ENCODE peak calls at places on chromosomes 5 and 9, in five cellular contexts. One of them, this sample, is unnamed.
A peak's percentile ranks its signal among the peaks of the same experiment; 100 is the strongest.

GRCh38 chr5:13746026-13746425 is 198.5 kb downstream of the DNAH5 start:
- DNase-seq in K562: no peak
- DNase-seq in MCF 10A: no peak
- DNase-seq in WERI-Rb-1: no peak
- DNase-seq in neural crest cell: no peak
- DNase-seq in this sample: peak; percentile 27

GRCh38 chr5:123753349-123754166 is 241.6 kb downstream of the CSNK1G3 start:
- DNase-seq in neural crest cell: no peak
- DNase-seq in K562: no peak
- DNase-seq in MCF 10A: no peak
- DNase-seq in WERI-Rb-1: no peak
- DNase-seq in this sample: no peak

GRCh38 chr5:60822285-60822556 is 21.8 kb downstream of the ELOVL7 start:
- DNase-seq in neural crest cell: no peak
- DNase-seq in MCF 10A: no peak
- DNase-seq in WERI-Rb-1: no peak
- DNase-seq in K562: no peak
- DNase-seq in this sample: no peak

GRCh38 chr5:110054240-110054639 is 364.5 kb downstream of the MAN2A1 start:
- DNase-seq in WERI-Rb-1: no peak
- DNase-seq in K562: no peak
- DNase-seq in neural crest cell: no peak
- DNase-seq in MCF 10A: peak; percentile 95
- DNase-seq in this sample: peak; percentile 92

GRCh38 chr5:86983208-86983607 is 284.5 kb upstream of the RASA1 start:
- DNase-seq in WERI-Rb-1: no peak
- DNase-seq in neural crest cell: no peak
- DNase-seq in MCF 10A: no peak
- DNase-seq in K562: no peak
- DNase-seq in this sample: no peak

GRCh38 chr9:89489548-89490527 is 8.1 kb downstream of the SEMA4D start:
- DNase-seq in WERI-Rb-1: no peak
- DNase-seq in neural crest cell: no peak
- DNase-seq in K562: no peak
- DNase-seq in MCF 10A: no peak
- DNase-seq in this sample: no peak

GRCh38 chr9:98254236-98255063 is 999 bp downstream of the TBC1D2 start:
- DNase-seq in neural crest cell: no peak
- DNase-seq in K562: no peak
- DNase-seq in MCF 10A: peak; percentile 42
- DNase-seq in WERI-Rb-1: no peak
- DNase-seq in this sample: peak; percentile 68

GRCh38 chr9:107872457-107873192 is 383.1 kb upstream of the KLF4 start:
- DNase-seq in K562: no peak
- DNase-seq in MCF 10A: no peak
- DNase-seq in neural crest cell: no peak
- DNase-seq in WERI-Rb-1: no peak
- DNase-seq in this sample: no peak

GRCh38 chr9:37902804-37903580 is 935 bp downstream of the SLC25A51 start:
- DNase-seq in MCF 10A: peak; percentile 39
- DNase-seq in WERI-Rb-1: no peak
- DNase-seq in neural crest cell: no peak
- DNase-seq in K562: peak; percentile 55
- DNase-seq in this sample: peak; percentile 52

GRCh38 chr9:89328064-89328463 is 9.8 kb downstream of the SECISBP2 start:
- DNase-seq in MCF 10A: peak; percentile 45
- DNase-seq in neural crest cell: no peak
- DNase-seq in WERI-Rb-1: no peak
- DNase-seq in K562: no peak
- DNase-seq in this sample: no peak

GRCh38 chr5:107524111-107524510 is 146.6 kb downstream of the EFNA5 start:
- DNase-seq in K562: no peak
- DNase-seq in WERI-Rb-1: no peak
- DNase-seq in neural crest cell: no peak
- DNase-seq in MCF 10A: no peak
- DNase-seq in this sample: peak; percentile 73

GRCh38 chr5:137393196-137393993 is 105.7 kb downstream of the SPOCK1 start:
- DNase-seq in MCF 10A: peak; percentile 38
- DNase-seq in neural crest cell: no peak
- DNase-seq in K562: no peak
- DNase-seq in WERI-Rb-1: no peak
- DNase-seq in this sample: peak; percentile 77

GRCh38 chr5:135210286-135211055 is 176.4 kb upstream of the PITX1 start:
- DNase-seq in K562: no peak
- DNase-seq in MCF 10A: no peak
- DNase-seq in neural crest cell: no peak
- DNase-seq in WERI-Rb-1: peak; percentile 3
- DNase-seq in this sample: no peak

GRCh38 chr5:65986050-65986451 is 59.7 kb downstream of the ERBIN start:
- DNase-seq in neural crest cell: no peak
- DNase-seq in K562: no peak
- DNase-seq in WERI-Rb-1: no peak
- DNase-seq in MCF 10A: no peak
- DNase-seq in this sample: no peak

GRCh38 chr5:150469718-150470470 is 20.4 kb upstream of the RPS14 start:
- DNase-seq in WERI-Rb-1: no peak
- DNase-seq in K562: no peak
- DNase-seq in MCF 10A: peak; percentile 81
- DNase-seq in neural crest cell: no peak
- DNase-seq in this sample: peak; percentile 87

GRCh38 chr5:170737591-170737990 is 45.9 kb upstream of the GABRP start:
- DNase-seq in K562: no peak
- DNase-seq in neural crest cell: no peak
- DNase-seq in MCF 10A: no peak
- DNase-seq in WERI-Rb-1: peak; percentile 32
- DNase-seq in this sample: no peak

GRCh38 chr9:93908591-93909241 is 46.4 kb downstream of the BARX1 start:
- DNase-seq in K562: no peak
- DNase-seq in MCF 10A: no peak
- DNase-seq in neural crest cell: no peak
- DNase-seq in WERI-Rb-1: no peak
- DNase-seq in this sample: no peak

GRCh38 chr5:38433160-38433861 is 123.1 kb downstream of the LIFR start:
- DNase-seq in WERI-Rb-1: no peak
- DNase-seq in MCF 10A: no peak
- DNase-seq in K562: no peak
- DNase-seq in neural crest cell: no peak
- DNase-seq in this sample: no peak

GRCh38 chr9:88218721-88219120 is 80.4 kb upstream of the SPATA31C2 start:
- DNase-seq in WERI-Rb-1: no peak
- DNase-seq in K562: no peak
- DNase-seq in neural crest cell: no peak
- DNase-seq in MCF 10A: no peak
- DNase-seq in this sample: peak; percentile 44

GRCh38 chr9:18786936-18787658 is 245.9 kb downstream of the SAXO1 start:
- DNase-seq in K562: no peak
- DNase-seq in neural crest cell: no peak
- DNase-seq in WERI-Rb-1: no peak
- DNase-seq in MCF 10A: no peak
- DNase-seq in this sample: no peak

GRCh38 chr9:110580850-110581249 is 1.3 kb upstream of the SVEP1 start:
- DNase-seq in K562: no peak
- DNase-seq in neural crest cell: no peak
- DNase-seq in WERI-Rb-1: no peak
- DNase-seq in MCF 10A: peak; percentile 86
- DNase-seq in this sample: peak; percentile 91

DNA sequence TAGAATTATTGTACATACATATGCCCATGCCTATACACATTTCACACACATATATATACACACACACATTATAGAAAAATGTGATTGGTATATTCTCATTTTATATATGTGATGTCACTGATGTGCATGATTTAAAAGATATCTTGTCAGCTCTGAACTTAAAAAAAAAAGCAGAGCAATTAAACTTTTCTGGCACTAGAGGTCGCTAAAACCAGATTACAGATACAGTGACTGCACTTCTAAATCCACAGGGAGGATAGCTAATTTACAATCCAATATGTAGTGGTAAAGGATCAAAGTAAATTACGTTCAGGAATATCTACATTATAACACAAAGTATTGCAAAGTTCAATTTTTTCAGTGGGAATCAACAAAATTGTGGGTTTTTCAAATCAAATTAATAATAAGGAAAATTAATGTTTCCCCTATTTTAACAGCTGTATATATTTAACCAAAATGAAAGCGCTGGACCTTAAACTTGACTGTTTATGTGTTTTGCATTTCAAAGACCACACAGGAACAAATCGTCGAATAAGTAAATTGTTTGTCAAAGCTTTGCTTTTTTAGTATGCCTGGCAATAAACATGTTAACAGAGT is 1201.2 kb upstream of the C9orf72 start:
- DNase-seq in WERI-Rb-1: no peak
- DNase-seq in neural crest cell: no peak
- DNase-seq in K562: no peak
- DNase-seq in MCF 10A: peak; percentile 54
- DNase-seq in this sample: peak; percentile 38
- TF ChIP-seq CTCF in WERI-Rb-1: peak; percentile 28
- TF ChIP-seq CTCF in neural crest cell: peak; percentile 82
- TF ChIP-seq CTCF in K562: no peak
- TF ChIP-seq CTCF in MCF 10A: peak; percentile 61
- TF ChIP-seq CTCF in this sample: peak; percentile 77

GRCh38 chr9:95024097-95024671 is 293.3 kb downstream of the FANCC start:
- DNase-seq in neural crest cell: no peak
- DNase-seq in WERI-Rb-1: peak; percentile 25
- DNase-seq in K562: no peak
- DNase-seq in MCF 10A: no peak
- DNase-seq in this sample: no peak
- TF ChIP-seq CTCF in neural crest cell: no peak
- TF ChIP-seq CTCF in WERI-Rb-1: peak; percentile 38
- TF ChIP-seq CTCF in K562: no peak
- TF ChIP-seq CTCF in MCF 10A: no peak
- TF ChIP-seq CTCF in this sample: no peak

DNA sequence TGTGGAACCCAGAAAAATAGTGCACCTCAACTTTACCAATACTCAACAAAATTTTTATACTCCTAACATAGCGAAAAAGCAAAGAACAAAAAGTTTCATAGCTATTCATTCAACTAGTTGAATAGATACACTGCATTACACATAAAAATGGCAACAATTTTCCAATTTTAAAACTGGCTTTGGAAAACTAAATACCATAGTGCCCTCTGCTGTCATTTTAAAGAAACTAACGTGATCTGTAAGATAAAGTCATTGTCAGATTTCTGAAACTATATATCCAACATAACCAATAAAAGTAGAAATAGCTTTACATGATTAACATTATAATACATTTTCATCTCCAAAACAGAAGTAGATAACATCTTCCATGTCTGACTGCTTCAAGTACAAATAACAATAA is 31.6 kb downstream of the DTWD2 start:
- DNase-seq in neural crest cell: no peak
- DNase-seq in WERI-Rb-1: no peak
- DNase-seq in MCF 10A: peak; percentile 14
- DNase-seq in K562: no peak
- DNase-seq in this sample: no peak
- TF ChIP-seq CTCF in neural crest cell: peak; percentile 68
- TF ChIP-seq CTCF in WERI-Rb-1: no peak
- TF ChIP-seq CTCF in MCF 10A: peak; percentile 35
- TF ChIP-seq CTCF in K562: peak; percentile 67
- TF ChIP-seq CTCF in this sample: peak; percentile 69

DNA sequence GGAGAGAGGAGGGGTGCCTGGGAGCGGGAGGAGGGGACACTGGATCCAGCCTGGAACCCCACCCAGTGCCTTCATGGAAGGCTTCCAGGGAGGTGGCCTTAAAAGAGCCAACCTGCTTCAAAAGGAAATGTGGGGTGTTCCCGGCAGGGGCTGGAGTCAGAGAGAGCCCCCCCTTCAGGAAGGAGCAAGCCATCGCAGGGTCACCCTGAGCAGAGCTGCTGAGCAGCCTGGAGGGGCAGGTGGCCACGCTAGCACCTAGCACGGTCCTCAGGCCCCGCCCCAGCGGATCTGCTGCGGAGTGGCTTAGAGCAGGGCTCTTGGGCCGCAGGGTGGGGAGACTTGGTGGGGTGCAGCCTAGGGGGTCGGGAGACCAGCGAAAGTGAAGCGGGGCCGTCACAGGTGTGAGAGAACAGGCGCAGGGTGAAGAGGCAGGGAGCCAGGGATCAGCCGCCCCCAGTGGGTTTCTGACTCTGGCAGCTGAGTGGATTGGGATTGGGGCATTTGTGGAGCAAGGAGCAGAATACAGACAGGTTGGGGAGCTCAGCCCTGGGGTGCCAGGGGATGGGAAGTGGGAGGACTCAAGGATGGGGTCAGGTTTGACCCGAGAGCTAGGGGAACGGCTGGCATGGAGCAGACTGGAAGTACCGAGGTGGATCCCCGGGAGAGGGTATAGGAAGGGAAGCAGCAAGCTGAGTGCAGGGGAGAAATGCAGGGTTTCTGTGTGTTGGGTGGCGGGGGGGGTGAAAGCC is 1.5 kb downstream of the LCN2 start:
- DNase-seq in neural crest cell: no peak
- DNase-seq in WERI-Rb-1: peak; percentile 97
- DNase-seq in MCF 10A: no peak
- DNase-seq in K562: peak; percentile 99
- DNase-seq in this sample: no peak
- TF ChIP-seq CTCF in neural crest cell: peak; percentile 37
- TF ChIP-seq CTCF in WERI-Rb-1: peak; percentile 97
- TF ChIP-seq CTCF in MCF 10A: peak; percentile 12
- TF ChIP-seq CTCF in K562: peak; percentile 97
- TF ChIP-seq CTCF in this sample: peak; percentile 48

GRCh38 chr5:159877087-159877486 is 39.2 kb upstream of the ADRA1B start:
- DNase-seq in WERI-Rb-1: peak; percentile 69
- DNase-seq in K562: no peak
- DNase-seq in MCF 10A: no peak
- DNase-seq in neural crest cell: no peak
- DNase-seq in this sample: no peak

GRCh38 chr5:159880676-159881075 is 35.6 kb upstream of the ADRA1B start:
- DNase-seq in MCF 10A: no peak
- DNase-seq in WERI-Rb-1: no peak
- DNase-seq in K562: no peak
- DNase-seq in neural crest cell: no peak
- DNase-seq in this sample: no peak

GRCh38 chr5:159883522-159883950 is 32.7 kb upstream of the ADRA1B start:
- DNase-seq in MCF 10A: peak; percentile 49
- DNase-seq in neural crest cell: no peak
- DNase-seq in WERI-Rb-1: no peak
- DNase-seq in K562: no peak
- DNase-seq in this sample: peak; percentile 47

GRCh38 chr5:159877894-159878448 is 38.3 kb upstream of the ADRA1B start:
- DNase-seq in WERI-Rb-1: no peak
- DNase-seq in neural crest cell: no peak
- DNase-seq in MCF 10A: no peak
- DNase-seq in K562: no peak
- DNase-seq in this sample: no peak

DNA sequence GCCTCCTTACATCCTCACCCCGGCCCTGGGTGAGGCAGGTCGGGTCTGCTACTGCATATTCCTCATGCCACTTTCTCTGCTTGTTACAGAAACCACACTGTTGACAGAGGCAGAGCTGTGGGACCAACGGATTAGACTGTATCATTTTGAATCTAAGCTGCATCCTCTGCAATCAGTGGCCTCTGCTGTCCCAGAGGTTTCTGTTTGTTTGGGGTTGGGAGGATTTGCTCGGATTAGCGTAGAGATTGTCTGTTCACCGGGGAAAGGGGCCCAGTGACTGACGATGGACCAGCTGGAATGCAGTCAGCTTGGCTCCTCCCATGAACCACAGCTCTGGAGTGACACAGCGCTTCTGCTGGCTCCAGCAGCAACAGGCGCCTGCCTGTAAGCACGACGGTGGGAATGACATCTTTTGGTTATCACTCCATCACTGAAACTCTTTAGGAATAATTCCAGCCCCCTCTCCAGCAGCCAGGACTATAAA is 37.3 kb upstream of the ADRA1B start:
- DNase-seq in neural crest cell: peak; percentile 26
- DNase-seq in WERI-Rb-1: peak; percentile 94
- DNase-seq in MCF 10A: peak; percentile 68
- DNase-seq in K562: peak; percentile 14
- DNase-seq in this sample: peak; percentile 55
- TF ChIP-seq CTCF in neural crest cell: no peak
- TF ChIP-seq CTCF in WERI-Rb-1: peak; percentile 30
- TF ChIP-seq CTCF in MCF 10A: no peak
- TF ChIP-seq CTCF in K562: no peak
- TF ChIP-seq CTCF in this sample: peak; percentile 23

This sample was measured in foreskin keratinocyte.